ENCODE peak calls at places on chromosomes 1 and 21, in seven cellular contexts. B is fibroblast of gingiva; F is stimulated activated CD8-positive, alpha-beta memory T cell treated with anti-CD3 and anti-CD28 coated beads, Interleukin-7, amount 100 ng/mL, for 24 hours; K is NCI-H345; W is left ventricle myocardium superior; Q is AG08396; C is skeletal muscle cell. M is an unnamed sample.

GRCh38 chr1:6523566-6523965 is 30.7 kb downstream of the NOL9 start:
- DNase-seq in C (no peak), F (no peak), K (no peak), W (no peak), B (peak; percentile 36), Q (peak; percentile 61), M (peak; percentile 60)

GRCh38 chr1:24127801-24128363 is 15.1 kb downstream of the IL22RA1 start:
- DNase-seq in B (no peak), K (no peak), W (no peak), C (no peak), Q (no peak), F (no peak), M (no peak)

GRCh38 chr1:47241114-47242113 is 9.4 kb upstream of the TAL1 start:
- DNase-seq in W (no peak), Q (no peak), F (no peak), B (no peak), C (no peak), K (no peak), M (no peak)

GRCh38 chr1:98698625-98699024 is 37.1 kb downstream of the SNX7 start:
- DNase-seq in K (no peak), B (no peak), Q (no peak), C (no peak), W (no peak), F (no peak), M (no peak)

GRCh38 chr1:15684468-15685283 is 556 bp downstream of the PLEKHM2 start:
- DNase-seq in Q (peak; percentile 69), B (peak; percentile 16), W (peak; percentile 60), F (no peak), C (no peak), K (peak; percentile 18), M (peak; percentile 45)

GRCh38 chr1:173269490-173270230 is 62.5 kb upstream of the TNFSF4 start:
- DNase-seq in K (no peak), F (no peak), C (peak; percentile 83), B (peak; percentile 79), Q (peak; percentile 61), W (no peak), M (no peak)

GRCh38 chr1:184299076-184299790 is 87.6 kb upstream of the C1orf21 start:
- DNase-seq in F (no peak), C (peak; percentile 66), W (no peak), Q (peak; percentile 53), B (peak; percentile 73), K (peak; percentile 56), M (no peak)

GRCh38 chr1:100250264-100250663 is 630 bp upstream of the DBT start:
- DNase-seq in K (no peak), B (peak; percentile 39), W (no peak), Q (no peak), F (no peak), C (no peak), M (no peak)

GRCh38 chr1:239952348-239953307 is 139.1 kb upstream of the FMN2 start:
- DNase-seq in B (no peak), K (no peak), W (no peak), F (no peak), Q (peak; percentile 33), C (no peak), M (peak; percentile 60)

GRCh38 chr1:209989525-209989924 is 51.5 kb downstream of the SYT14 start:
- DNase-seq in Q (peak; percentile 10), W (no peak), C (no peak), B (peak; percentile 4), K (peak; percentile 6), F (no peak), M (no peak)

GRCh38 chr1:84853743-84854721 is 39.0 kb downstream of the LPAR3 start:
- DNase-seq in F (no peak), Q (peak; percentile 36), K (no peak), C (peak; percentile 45), B (peak; percentile 37), W (no peak), M (no peak)

GRCh38 chr1:116325922-116326321 is 47.1 kb upstream of the ATP1A1 start:
- DNase-seq in Q (no peak), C (no peak), F (no peak), B (no peak), W (no peak), K (no peak), M (no peak)

GRCh38 chr1:121417289-121417955 is 232.6 kb downstream of the SRGAP2C start:
- DNase-seq in K (no peak), W (no peak), B (no peak), F (no peak), C (no peak), Q (no peak), M (no peak)

GRCh38 chr21:43343095-43343991 is 83.6 kb downstream of the SIK1 start:
- DNase-seq in B (no peak), C (no peak), W (no peak), Q (no peak), F (no peak), K (peak; percentile 43), M (no peak)

GRCh38 chr1:67559222-67559700 is 125.7 kb upstream of the GADD45A start:
- DNase-seq in W (peak; percentile 59), Q (peak; percentile 65), F (no peak), C (no peak), B (peak; percentile 48), K (no peak), M (peak; percentile 16)

GRCh38 chr1:92419642-92420041 is 67.1 kb downstream of the GFI1 start:
- DNase-seq in Q (no peak), K (no peak), C (no peak), B (no peak), F (no peak), W (no peak), M (no peak)

GRCh38 chr1:179598631-179599030 is 7.0 kb downstream of the TDRD5 start:
- DNase-seq in K (no peak), F (no peak), B (no peak), W (no peak), C (no peak), Q (no peak), M (no peak)

GRCh38 chr1:24725209-24725651 is 20.0 kb upstream of the CLIC4 start:
- DNase-seq in F (no peak), B (no peak), Q (peak; percentile 29), C (no peak), K (no peak), W (no peak), M (peak; percentile 44)

GRCh38 chr1:235368428-235368827 is 1.2 kb downstream of the TBCE start:
- DNase-seq in Q (no peak), C (no peak), B (no peak), W (no peak), K (no peak), F (no peak), M (no peak)

GRCh38 chr1:241888232-241888631 is 40.2 kb downstream of the EXO1 start:
- DNase-seq in K (no peak), Q (peak; percentile 12), F (no peak), W (no peak), C (peak; percentile 78), B (peak; percentile 9), M (no peak)

GRCh38 chr1:174812656-174813055 is 187.1 kb upstream of the CACYBP start:
- DNase-seq in K (no peak), B (no peak), Q (no peak), C (no peak), F (no peak), W (no peak), M (no peak)

GRCh38 chr1:57309608-57310007 is 114.3 kb downstream of the DAB1 start:
- DNase-seq in Q (no peak), W (no peak), B (no peak), K (no peak), C (no peak), F (no peak), M (no peak)

GRCh38 chr1:6013491-6013890 is 21.3 kb upstream of the NPHP4 start:
- DNase-seq in B (no peak), C (no peak), F (no peak), Q (no peak), K (no peak), W (no peak), M (no peak)

GRCh38 chr1:179883739-179884138 is 1.7 kb downstream of the TOR1AIP1 start:
- DNase-seq in B (no peak), Q (no peak), K (peak; percentile 2), W (no peak), F (no peak), C (no peak), M (no peak)

GRCh38 chr1:39822146-39822545 is 33.5 kb upstream of the BMP8B start:
- DNase-seq in Q (no peak), K (no peak), W (no peak), C (no peak), B (no peak), F (no peak), M (no peak)

GRCh38 chr1:117757668-117758067 is 151.8 kb downstream of the TENT5C start:
- DNase-seq in F (no peak), Q (peak; percentile 35), B (no peak), K (no peak), W (no peak), C (no peak), M (no peak)

M was measured in WTC11.